ENCODE peak calls at places on chromosomes 6 and 20, in four cellular contexts. D is IMR-90, S is lower lobe of right lung, P is mucosa of descending colon. N is an unnamed sample.

GRCh38 chr6:98946877-98947410 is 802 bp downstream of the FBXL4 start:
- DNase-seq in D (peak), S (peak), P (peak), N (peak)

GRCh38 chr6:81487489-81487888 is 265.0 kb downstream of the TENT5A start:
- DNase-seq in D (peak), S (no peak), P (peak), N (peak)

GRCh38 chr6:11810854-11811643 is 32.4 kb upstream of the ADTRP start:
- DNase-seq in D (peak), S (no peak), P (no peak), N (peak)

GRCh38 chr6:143504369-143504768 is 7.2 kb downstream of the FUCA2 start:
- DNase-seq in D (peak), S (no peak), P (no peak), N (no peak)

GRCh38 chr6:72272958-72273357 is 348.9 kb upstream of the KCNQ5 start:
- DNase-seq in D (peak), S (no peak), P (no peak), N (peak)

GRCh38 chr6:108348655-108349349 is 53.9 kb downstream of the AFG1L start:
- DNase-seq in D (no peak), S (no peak), P (no peak), N (no peak)

GRCh38 chr6:91731939-91732338 is 1145.1 kb upstream of the MAP3K7 start:
- DNase-seq in D (no peak), S (no peak), P (no peak), N (no peak)

GRCh38 chr20:62214067-62214466 is 6.0 kb downstream of the HRH3 start:
- DNase-seq in D (no peak), S (no peak), P (no peak), N (no peak)

GRCh38 chr6:155171747-155172191 is 92.0 kb upstream of the CLDN20 start:
- DNase-seq in D (peak), S (no peak), P (peak), N (peak)

GRCh38 chr20:49985617-49986016 is 2.8 kb downstream of the SNAI1 start:
- DNase-seq in D (no peak), S (no peak), P (no peak), N (no peak)
- H3K4me3 ChIP-seq in D (peak), S (peak), P (no peak), N (peak)

GRCh38 chr6:79869184-79869583 is 78.2 kb downstream of the ELOVL4 start:
- DNase-seq in D (no peak), S (no peak), P (no peak), N (no peak)

GRCh38 chr6:79869600-79870084 is 77.7 kb downstream of the ELOVL4 start:
- DNase-seq in D (peak), S (peak), P (peak), N (peak)

GRCh38 chr6:79864421-79864820 is 82.9 kb downstream of the ELOVL4 start:
- DNase-seq in D (no peak), S (no peak), P (no peak), N (no peak)

GRCh38 chr6:79872303-79872702 is 75.0 kb downstream of the ELOVL4 start:
- DNase-seq in D (no peak), S (no peak), P (no peak), N (no peak)

DNA sequence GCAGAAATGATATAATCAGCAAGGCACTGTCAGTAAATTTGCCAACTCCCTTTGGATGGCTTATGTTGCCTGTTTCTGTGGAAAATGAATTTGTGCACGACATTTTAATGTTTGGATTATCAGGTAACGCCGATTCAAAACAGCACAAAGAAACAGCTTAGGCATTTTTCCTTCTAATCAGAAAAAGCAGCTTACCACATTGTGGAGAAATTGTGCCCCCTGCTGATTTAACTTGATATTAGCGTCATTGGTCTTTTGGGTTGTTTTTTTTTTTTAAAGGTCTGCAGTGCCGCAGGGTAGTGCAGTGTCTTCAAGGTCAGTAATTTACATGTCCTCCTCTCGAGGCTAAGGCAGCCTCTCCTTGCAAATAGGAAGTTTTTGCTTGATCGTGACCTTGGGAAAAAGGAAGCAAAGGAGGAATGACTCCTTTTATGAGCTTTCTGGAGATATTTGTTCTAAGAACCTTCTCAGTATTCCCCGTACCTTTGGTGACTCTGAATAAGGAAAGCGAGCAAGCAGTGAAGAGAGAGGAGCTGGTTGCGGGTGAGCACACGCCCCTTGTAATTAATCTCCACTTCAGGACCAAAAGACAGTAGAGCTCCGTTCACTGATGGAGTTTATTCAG is 79.1 kb downstream of the ELOVL4 start:
- DNase-seq in D (peak), S (no peak), P (peak), N (peak)
- H3K4me3 ChIP-seq in D (no peak), S (no peak), P (no peak), N (peak)

GRCh38 chr6:63599243-63599642 is 27.0 kb downstream of the LOC128125822 start:
- DNase-seq in D (no peak), S (no peak), P (no peak), N (no peak)

GRCh38 chr6:63598251-63599036 is 26.2 kb downstream of the LOC128125822 start:
- DNase-seq in D (peak), S (peak), P (peak), N (peak)

GRCh38 chr6:63598001-63598250 is 25.6 kb downstream of the LOC128125822 start:
- DNase-seq in D (no peak), S (no peak), P (peak), N (no peak)

GRCh38 chr6:63597142-63598000 is 25.1 kb downstream of the LOC128125822 start:
- DNase-seq in D (no peak), S (no peak), P (no peak), N (peak)
- H3K4me3 ChIP-seq in D (peak), S (peak), P (no peak), N (no peak)

GRCh38 chr6:26218824-26219223 is 131.6 kb downstream of the HFE start:
- DNase-seq in D (no peak), S (no peak), P (no peak), N (no peak)

GRCh38 chr6:26215200-26216014 is 128.2 kb downstream of the HFE start:
- DNase-seq in D (peak), S (no peak), P (peak), N (peak)

GRCh38 chr6:26216015-26216885 is 129.0 kb downstream of the HFE start:
- DNase-seq in D (peak), S (no peak), P (peak), N (peak)

GRCh38 chr6:26217714-26218075 is 130.5 kb downstream of the HFE start:
- DNase-seq in D (no peak), S (no peak), P (peak), N (peak)

GRCh38 chr6:26216886-26217713 is 129.9 kb downstream of the HFE start:
- DNase-seq in D (peak), S (peak), P (peak), N (peak)
- H3K4me3 ChIP-seq in D (peak), S (peak), P (peak), N (peak)